ENCODE peak calls at places on chromosomes 1 and 21, in ten cellular contexts. One of them, this sample, is unnamed.

GRCh38 chr21:34617753-34618339 is 2.9 kb upstream of the RCAN1 start:
- DNase-seq in heart left ventricle: no peak
- DNase-seq in cardiac fibroblast: no peak
- DNase-seq in fibroblast of lung: no peak
- DNase-seq in lower leg skin: peak; percentile 20
- DNase-seq in mammary epithelial cell: no peak
- DNase-seq in ascending aorta: no peak
- DNase-seq in pancreas: no peak
- DNase-seq in GM06990: no peak
- DNase-seq in stomach: no peak
- DNase-seq in this sample: peak; percentile 36

GRCh38 chr1:75203415-75204277 is 69.5 kb downstream of the LHX8 start:
- DNase-seq in lower leg skin: no peak
- DNase-seq in fibroblast of lung: peak; percentile 47
- DNase-seq in cardiac fibroblast: peak; percentile 66
- DNase-seq in GM06990: no peak
- DNase-seq in pancreas: no peak
- DNase-seq in heart left ventricle: no peak
- DNase-seq in stomach: no peak
- DNase-seq in ascending aorta: no peak
- DNase-seq in mammary epithelial cell: peak; percentile 19
- DNase-seq in this sample: peak; percentile 45

GRCh38 chr1:147515046-147515869 is 26.0 kb upstream of the BCL9 start:
- DNase-seq in lower leg skin: no peak
- DNase-seq in stomach: peak; percentile 31
- DNase-seq in ascending aorta: no peak
- DNase-seq in pancreas: peak; percentile 66
- DNase-seq in fibroblast of lung: peak; percentile 50
- DNase-seq in mammary epithelial cell: peak; percentile 64
- DNase-seq in GM06990: no peak
- DNase-seq in cardiac fibroblast: peak; percentile 29
- DNase-seq in heart left ventricle: no peak
- DNase-seq in this sample: no peak

GRCh38 chr1:36300526-36300925 is 5.6 kb upstream of the SH3D21 start:
- DNase-seq in cardiac fibroblast: peak; percentile 17
- DNase-seq in mammary epithelial cell: peak; percentile 70
- DNase-seq in lower leg skin: no peak
- DNase-seq in heart left ventricle: no peak
- DNase-seq in GM06990: no peak
- DNase-seq in pancreas: no peak
- DNase-seq in fibroblast of lung: no peak
- DNase-seq in ascending aorta: no peak
- DNase-seq in stomach: no peak
- DNase-seq in this sample: no peak

GRCh38 chr1:200899015-200899386 is 4.3 kb downstream of the INAVA start:
- DNase-seq in stomach: no peak
- DNase-seq in cardiac fibroblast: no peak
- DNase-seq in heart left ventricle: no peak
- DNase-seq in fibroblast of lung: no peak
- DNase-seq in GM06990: no peak
- DNase-seq in pancreas: no peak
- DNase-seq in ascending aorta: no peak
- DNase-seq in lower leg skin: no peak
- DNase-seq in mammary epithelial cell: no peak
- DNase-seq in this sample: no peak

GRCh38 chr1:10691740-10692125 is 104.7 kb downstream of the CASZ1 start:
- DNase-seq in fibroblast of lung: no peak
- DNase-seq in GM06990: no peak
- DNase-seq in cardiac fibroblast: peak; percentile 14
- DNase-seq in stomach: no peak
- DNase-seq in heart left ventricle: no peak
- DNase-seq in ascending aorta: no peak
- DNase-seq in pancreas: no peak
- DNase-seq in mammary epithelial cell: no peak
- DNase-seq in lower leg skin: no peak
- DNase-seq in this sample: peak; percentile 51

GRCh38 chr1:68358439-68358838 is 91.3 kb downstream of the RPE65 start:
- DNase-seq in heart left ventricle: peak; percentile 21
- DNase-seq in pancreas: no peak
- DNase-seq in mammary epithelial cell: no peak
- DNase-seq in lower leg skin: no peak
- DNase-seq in GM06990: no peak
- DNase-seq in stomach: no peak
- DNase-seq in cardiac fibroblast: no peak
- DNase-seq in fibroblast of lung: peak; percentile 55
- DNase-seq in ascending aorta: no peak
- DNase-seq in this sample: peak; percentile 6

GRCh38 chr1:239997515-239998311 is 94.0 kb upstream of the FMN2 start:
- DNase-seq in mammary epithelial cell: no peak
- DNase-seq in heart left ventricle: no peak
- DNase-seq in fibroblast of lung: peak; percentile 11
- DNase-seq in stomach: no peak
- DNase-seq in GM06990: no peak
- DNase-seq in cardiac fibroblast: no peak
- DNase-seq in lower leg skin: no peak
- DNase-seq in ascending aorta: no peak
- DNase-seq in pancreas: peak; percentile 17
- DNase-seq in this sample: no peak

GRCh38 chr1:67647036-67647798 is 37.8 kb upstream of the GADD45A start:
- DNase-seq in lower leg skin: no peak
- DNase-seq in heart left ventricle: peak; percentile 41
- DNase-seq in ascending aorta: no peak
- DNase-seq in GM06990: no peak
- DNase-seq in fibroblast of lung: peak; percentile 52
- DNase-seq in stomach: no peak
- DNase-seq in pancreas: peak; percentile 28
- DNase-seq in mammary epithelial cell: no peak
- DNase-seq in cardiac fibroblast: peak; percentile 31
- DNase-seq in this sample: no peak

GRCh38 chr1:116764466-116764896 is 10.3 kb downstream of the CD2 start:
- DNase-seq in ascending aorta: no peak
- DNase-seq in stomach: no peak
- DNase-seq in lower leg skin: no peak
- DNase-seq in heart left ventricle: no peak
- DNase-seq in GM06990: no peak
- DNase-seq in pancreas: no peak
- DNase-seq in cardiac fibroblast: no peak
- DNase-seq in fibroblast of lung: no peak
- DNase-seq in mammary epithelial cell: no peak
- DNase-seq in this sample: peak; percentile 89

DNA sequence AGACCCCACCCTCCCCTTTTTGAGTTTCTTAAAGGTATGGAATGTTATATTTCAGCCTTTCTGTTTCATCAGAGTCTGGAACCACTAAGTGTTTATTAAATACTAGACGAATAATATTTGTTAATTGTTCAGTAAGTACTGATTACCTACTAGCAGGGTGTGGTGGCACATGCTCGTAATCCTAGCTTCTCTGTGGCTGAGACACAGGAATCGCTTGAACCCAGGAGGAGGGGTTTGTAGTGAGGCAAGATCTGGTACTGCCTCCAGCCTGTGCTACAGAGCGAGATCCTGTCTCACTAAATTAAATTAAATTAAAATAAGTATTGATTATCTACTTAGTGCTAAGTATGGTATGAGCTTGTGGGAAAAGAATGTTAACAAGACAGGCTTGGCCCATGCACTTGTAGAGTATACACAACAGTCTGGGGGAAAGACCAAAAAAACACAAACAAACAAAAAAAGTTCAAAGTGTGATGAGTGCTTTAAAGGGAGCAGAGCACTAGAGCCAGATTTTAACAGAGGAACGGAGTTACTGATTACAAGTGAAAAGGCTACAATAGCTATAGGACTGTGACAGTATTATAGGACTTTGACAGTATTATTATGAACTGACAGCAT is 2.4 kb downstream of the CEPT1 start:
- DNase-seq in stomach: no peak
- DNase-seq in pancreas: no peak
- DNase-seq in fibroblast of lung: no peak
- DNase-seq in cardiac fibroblast: no peak
- DNase-seq in heart left ventricle: no peak
- DNase-seq in ascending aorta: no peak
- DNase-seq in GM06990: no peak
- DNase-seq in mammary epithelial cell: no peak
- DNase-seq in lower leg skin: no peak
- DNase-seq in this sample: peak; percentile 29
- H3K4me3 ChIP-seq in stomach: peak overlapping the region; percentile 20
- H3K4me3 ChIP-seq in pancreas: no peak overlapping the region
- H3K4me3 ChIP-seq in fibroblast of lung: no peak overlapping the region
- H3K4me3 ChIP-seq in cardiac fibroblast: no peak overlapping the region
- H3K4me3 ChIP-seq in heart left ventricle: no peak overlapping the region
- H3K4me3 ChIP-seq in ascending aorta: no peak overlapping the region
- H3K4me3 ChIP-seq in GM06990: peak overlapping the region; percentile 100
- H3K4me3 ChIP-seq in mammary epithelial cell: no peak overlapping the region
- H3K4me3 ChIP-seq in lower leg skin: no peak overlapping the region
- H3K4me3 ChIP-seq in this sample: peak overlapping the region; percentile 96

GRCh38 chr1:104636581-104636980 is 886.9 kb downstream of the AMY1C start:
- DNase-seq in lower leg skin: no peak
- DNase-seq in mammary epithelial cell: no peak
- DNase-seq in pancreas: no peak
- DNase-seq in GM06990: no peak
- DNase-seq in cardiac fibroblast: no peak
- DNase-seq in fibroblast of lung: no peak
- DNase-seq in ascending aorta: no peak
- DNase-seq in stomach: no peak
- DNase-seq in heart left ventricle: no peak
- DNase-seq in this sample: no peak
- TF ChIP-seq CTCF in lower leg skin: no peak
- TF ChIP-seq CTCF in mammary epithelial cell: no peak
- TF ChIP-seq CTCF in pancreas: no peak
- TF ChIP-seq CTCF in GM06990: no peak
- TF ChIP-seq CTCF in cardiac fibroblast: no peak
- TF ChIP-seq CTCF in fibroblast of lung: no peak
- TF ChIP-seq CTCF in ascending aorta: no peak
- TF ChIP-seq CTCF in stomach: no peak
- TF ChIP-seq CTCF in heart left ventricle: no peak
- TF ChIP-seq CTCF in this sample: no peak

GRCh38 chr1:198161718-198162090 is 4.9 kb downstream of the NEK7 start:
- DNase-seq in lower leg skin: no peak
- DNase-seq in pancreas: no peak
- DNase-seq in heart left ventricle: no peak
- DNase-seq in stomach: no peak
- DNase-seq in fibroblast of lung: no peak
- DNase-seq in GM06990: peak; percentile 17
- DNase-seq in ascending aorta: no peak
- DNase-seq in cardiac fibroblast: no peak
- DNase-seq in mammary epithelial cell: no peak
- DNase-seq in this sample: no peak
- H3K4me3 ChIP-seq in lower leg skin: no peak overlapping the region
- H3K4me3 ChIP-seq in pancreas: no peak overlapping the region
- H3K4me3 ChIP-seq in heart left ventricle: no peak overlapping the region
- H3K4me3 ChIP-seq in stomach: no peak overlapping the region
- H3K4me3 ChIP-seq in fibroblast of lung: no peak overlapping the region
- H3K4me3 ChIP-seq in GM06990: no peak overlapping the region
- H3K4me3 ChIP-seq in ascending aorta: no peak overlapping the region
- H3K4me3 ChIP-seq in cardiac fibroblast: no peak overlapping the region
- H3K4me3 ChIP-seq in mammary epithelial cell: no peak overlapping the region
- H3K4me3 ChIP-seq in this sample: peak overlapping the region; percentile 43

GRCh38 chr1:85616736-85617135 is 36.2 kb downstream of the CCN1 start:
- DNase-seq in lower leg skin: no peak
- DNase-seq in pancreas: no peak
- DNase-seq in ascending aorta: no peak
- DNase-seq in mammary epithelial cell: no peak
- DNase-seq in stomach: no peak
- DNase-seq in fibroblast of lung: no peak
- DNase-seq in heart left ventricle: no peak
- DNase-seq in GM06990: no peak
- DNase-seq in cardiac fibroblast: no peak
- DNase-seq in this sample: no peak

GRCh38 chr1:85615536-85615935 is 35.0 kb downstream of the CCN1 start:
- DNase-seq in mammary epithelial cell: no peak
- DNase-seq in pancreas: no peak
- DNase-seq in heart left ventricle: no peak
- DNase-seq in fibroblast of lung: no peak
- DNase-seq in GM06990: no peak
- DNase-seq in lower leg skin: no peak
- DNase-seq in stomach: no peak
- DNase-seq in ascending aorta: no peak
- DNase-seq in cardiac fibroblast: no peak
- DNase-seq in this sample: no peak

GRCh38 chr1:85617582-85618237 is 37.1 kb downstream of the CCN1 start:
- DNase-seq in pancreas: no peak
- DNase-seq in cardiac fibroblast: peak; percentile 78
- DNase-seq in stomach: no peak
- DNase-seq in ascending aorta: no peak
- DNase-seq in mammary epithelial cell: no peak
- DNase-seq in fibroblast of lung: peak; percentile 76
- DNase-seq in heart left ventricle: no peak
- DNase-seq in lower leg skin: no peak
- DNase-seq in GM06990: no peak
- DNase-seq in this sample: no peak

GRCh38 chr1:85612704-85613361 is 32.3 kb downstream of the CCN1 start:
- DNase-seq in ascending aorta: no peak
- DNase-seq in cardiac fibroblast: peak; percentile 96
- DNase-seq in mammary epithelial cell: peak; percentile 49
- DNase-seq in pancreas: peak; percentile 31
- DNase-seq in GM06990: no peak
- DNase-seq in heart left ventricle: no peak
- DNase-seq in lower leg skin: no peak
- DNase-seq in fibroblast of lung: peak; percentile 97
- DNase-seq in stomach: no peak
- DNase-seq in this sample: peak; percentile 45

GRCh38 chr1:85616011-85616705 is 35.6 kb downstream of the CCN1 start:
- DNase-seq in heart left ventricle: no peak
- DNase-seq in stomach: no peak
- DNase-seq in fibroblast of lung: no peak
- DNase-seq in GM06990: no peak
- DNase-seq in ascending aorta: no peak
- DNase-seq in pancreas: no peak
- DNase-seq in mammary epithelial cell: no peak
- DNase-seq in cardiac fibroblast: no peak
- DNase-seq in lower leg skin: no peak
- DNase-seq in this sample: no peak
- TF ChIP-seq CTCF in heart left ventricle: no peak
- TF ChIP-seq CTCF in stomach: no peak
- TF ChIP-seq CTCF in fibroblast of lung: no peak
- TF ChIP-seq CTCF in GM06990: no peak
- TF ChIP-seq CTCF in ascending aorta: no peak
- TF ChIP-seq CTCF in pancreas: no peak
- TF ChIP-seq CTCF in mammary epithelial cell: no peak
- TF ChIP-seq CTCF in cardiac fibroblast: no peak
- TF ChIP-seq CTCF in lower leg skin: no peak
- TF ChIP-seq CTCF in this sample: no peak